ENCODE peak calls at places on chromosome X, in eight cellular contexts. W is heart right ventricle; K is CD4-positive, alpha-beta T cell; X is spleen; I is cardiac muscle cell; C is BJ; T is astrocyte of the spinal cord; N is hepatocyte. R is an unnamed sample.

GRCh38 chrX:17741123-17741511 is 3.8 kb downstream of the SCML1 start:
- DNase-seq in C (no peak), X (no peak), W (no peak), K (no peak), N (no peak), T (no peak), I (no peak), R (no peak)

GRCh38 chrX:17737707-17738001 is 361 bp downstream of the SCML1 start:
- DNase-seq in N (no peak), I (no peak), C (no peak), W (no peak), T (peak; percentile 19), X (no peak), K (no peak), R (no peak)

GRCh38 chrX:139738581-139738980 is 30.6 kb upstream of the MCF2 start:
- DNase-seq in N (no peak), T (peak; percentile 49), C (no peak), W (no peak), K (no peak), I (no peak), X (no peak), R (no peak)

GRCh38 chrX:12979630-12980015 is 4.7 kb downstream of the TMSB4X start:
- DNase-seq in N (no peak), T (peak; percentile 34), W (no peak), K (no peak), I (no peak), X (no peak), C (no peak), R (no peak)

GRCh38 chrX:132940727-132941162 is 17.7 kb downstream of the HS6ST2 start:
- DNase-seq in K (no peak), W (no peak), T (no peak), X (no peak), I (peak; percentile 31), N (no peak), C (no peak), R (no peak)

GRCh38 chrX:41490446-41490845 is 43.3 kb downstream of the NYX start:
- DNase-seq in C (no peak), N (no peak), W (no peak), I (no peak), X (no peak), K (no peak), T (no peak), R (no peak)

GRCh38 chrX:47097018-47097417 is 18.8 kb downstream of the RGN start:
- DNase-seq in T (no peak), I (no peak), N (no peak), X (no peak), K (no peak), C (no peak), W (no peak), R (no peak)

GRCh38 chrX:14801136-14801535 is 71.7 kb downstream of the FANCB start:
- DNase-seq in X (no peak), C (peak; percentile 33), T (peak; percentile 1), I (no peak), K (no peak), N (no peak), W (no peak), R (peak; percentile 51)

GRCh38 chrX:1167466-1167865 is 45.0 kb downstream of the CRLF2 start:
- DNase-seq in K (no peak), X (no peak), C (no peak), N (no peak), W (no peak), I (no peak), T (no peak), R (no peak)

GRCh38 chrX:9871871-9872270 is 85.6 kb downstream of the SHROOM2 start:
- DNase-seq in I (no peak), K (no peak), T (no peak), C (no peak), N (no peak), W (no peak), X (no peak), R (no peak)

GRCh38 chrX:9875801-9876200 is 89.6 kb downstream of the SHROOM2 start:
- DNase-seq in T (no peak), X (no peak), N (no peak), K (no peak), I (no peak), W (no peak), C (no peak), R (no peak)

GRCh38 chrX:9874483-9874882 is 88.3 kb downstream of the SHROOM2 start:
- DNase-seq in I (no peak), X (no peak), T (no peak), K (no peak), C (no peak), W (no peak), N (no peak), R (no peak)

GRCh38 chrX:9873360-9873759 is 87.1 kb downstream of the SHROOM2 start:
- DNase-seq in K (no peak), C (no peak), N (no peak), T (no peak), W (no peak), I (no peak), X (no peak), R (no peak)

DNA sequence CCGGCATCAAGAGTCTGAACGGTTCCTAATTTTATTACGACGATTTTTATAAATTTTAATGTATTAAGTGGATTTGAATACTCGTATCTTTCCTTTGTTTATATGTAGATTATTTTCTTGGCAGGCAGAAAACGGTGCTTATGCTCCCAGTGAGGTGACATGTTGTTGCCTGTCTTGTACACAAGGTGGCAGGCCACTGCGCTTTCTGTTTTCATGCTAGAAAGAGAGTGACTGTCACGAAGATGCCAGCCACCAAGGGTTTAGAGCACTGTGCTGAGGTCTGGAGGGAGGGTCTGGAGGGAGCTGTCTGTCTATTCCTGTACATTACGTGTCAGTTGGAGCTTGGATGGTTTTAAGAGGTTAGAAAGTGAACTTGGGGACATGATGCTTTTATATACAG is 87.7 kb downstream of the SHROOM2 start:
- DNase-seq in K (peak; percentile 8), N (no peak), I (peak; percentile 31), X (no peak), W (no peak), T (peak; percentile 28), C (no peak), R (peak; percentile 9)
- TF ChIP-seq CTCF in K (peak; percentile 31), N (peak; percentile 32), I (peak; percentile 51), X (peak; percentile 51), W (peak; percentile 57), T (peak; percentile 59), C (peak; percentile 53), R (peak; percentile 74)

DNA sequence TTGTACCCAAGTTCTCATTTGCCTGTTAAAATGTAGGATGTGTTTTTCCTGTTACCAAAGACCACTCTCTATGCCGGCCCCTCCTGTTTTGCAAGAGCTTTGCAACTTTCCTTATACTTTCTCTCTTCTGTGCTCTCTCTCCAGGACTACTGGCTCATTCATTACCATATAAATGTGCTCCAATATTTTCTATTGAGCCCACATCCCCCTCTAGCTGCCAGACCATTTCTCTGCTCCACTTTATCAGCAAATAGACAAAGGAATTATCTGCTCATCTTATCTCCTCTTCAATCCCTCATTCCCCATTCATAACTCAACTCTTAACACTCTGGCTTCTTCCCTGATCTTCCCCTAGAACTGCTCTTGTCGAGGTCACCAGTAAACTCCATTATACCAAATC is 33.6 kb downstream of the RPGR start:
- DNase-seq in K (no peak), C (no peak), I (no peak), X (no peak), W (no peak), T (no peak), N (no peak), R (peak; percentile 7)
- TF ChIP-seq CTCF in K (no peak), C (no peak), I (peak; percentile 12), X (no peak), W (no peak), T (peak; percentile 32), N (peak; percentile 8), R (peak; percentile 51)

GRCh38 chrX:126376465-126376864 is 176.1 kb downstream of the DCAF12L1 start:
- DNase-seq in C (no peak), W (no peak), N (no peak), X (no peak), I (no peak), T (no peak), K (no peak), R (no peak)
- TF ChIP-seq CTCF in C (no peak), W (no peak), N (no peak), X (no peak), I (no peak), T (no peak), K (no peak), R (no peak)

GRCh38 chrX:77949840-77950239 is 19.6 kb downstream of the PGAM4 start:
- DNase-seq in X (no peak), N (no peak), K (no peak), T (no peak), I (no peak), C (no peak), W (no peak), R (no peak)

GRCh38 chrX:77945910-77946309 is 23.5 kb downstream of the PGAM4 start:
- DNase-seq in C (no peak), T (no peak), I (no peak), K (no peak), W (no peak), X (no peak), N (no peak), R (no peak)

DNA sequence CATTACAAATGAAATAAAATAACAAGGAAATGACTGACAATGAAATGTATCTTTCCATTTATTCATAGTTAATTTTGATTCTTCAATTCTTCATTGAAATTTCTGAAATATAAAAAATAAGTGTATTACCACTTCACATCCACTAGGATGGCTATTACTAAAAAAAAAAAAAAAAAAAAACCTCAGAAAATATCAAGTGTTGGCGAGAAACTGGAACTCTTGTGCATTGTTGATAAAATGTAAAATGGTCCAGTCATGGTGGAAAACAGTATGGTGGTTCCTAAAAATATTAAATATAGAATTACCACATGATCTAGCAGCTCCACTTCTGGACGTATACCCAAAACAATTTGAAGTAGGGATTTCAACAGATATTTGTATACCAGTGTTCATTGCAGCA is 22.9 kb downstream of the PGAM4 start:
- DNase-seq in K (no peak), X (no peak), C (no peak), N (no peak), I (no peak), T (no peak), W (no peak), R (no peak)
- TF ChIP-seq CTCF in K (no peak), X (no peak), C (no peak), N (no peak), I (no peak), T (no peak), W (no peak), R (peak; percentile 40)

DNA sequence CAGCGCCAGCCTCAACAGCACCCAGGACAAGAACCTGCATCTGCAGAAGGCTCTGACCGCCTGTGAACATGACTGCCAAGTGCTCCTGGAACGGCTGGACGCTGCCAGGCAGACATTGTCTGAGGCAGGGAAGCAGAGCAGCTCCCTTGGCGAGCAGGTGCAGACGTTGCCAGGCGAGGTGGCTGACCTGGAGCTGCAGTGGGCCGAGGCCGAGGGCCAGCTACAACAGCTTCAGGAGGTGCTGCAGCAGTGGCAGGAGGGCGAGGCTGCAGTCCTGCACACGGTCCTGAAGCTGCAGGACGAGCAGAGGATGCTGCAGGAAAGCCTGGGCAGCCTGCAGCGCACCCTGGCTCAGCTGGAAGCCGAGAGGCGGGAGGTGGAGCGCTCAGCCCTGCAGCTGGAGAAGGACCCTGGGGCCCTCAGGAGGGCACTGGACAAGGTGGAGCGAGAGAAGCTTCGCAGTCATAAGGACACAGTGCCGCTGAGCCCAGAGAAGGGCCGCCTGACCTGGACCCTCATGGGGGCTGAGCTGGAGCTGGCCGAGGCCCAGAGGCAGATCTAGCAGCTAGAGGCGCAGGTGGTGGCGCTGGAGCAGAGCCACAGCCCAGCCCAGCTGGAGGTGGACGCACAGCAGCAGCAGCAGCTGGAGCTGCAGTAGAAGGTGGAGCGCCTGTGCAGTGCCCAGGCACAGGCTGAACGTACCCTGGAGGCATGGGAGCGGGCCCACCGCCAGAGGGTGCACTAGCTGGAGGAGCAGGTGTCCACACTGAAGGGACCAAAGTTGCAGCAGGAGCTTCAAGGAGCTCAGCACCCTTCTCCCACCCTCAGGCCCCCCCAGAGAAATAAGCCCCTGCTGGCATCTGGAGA is 16.4 kb downstream of the SMIM10L2A start:
- DNase-seq in I (no peak), C (no peak), W (no peak), N (no peak), X (peak; percentile 64), K (no peak), T (no peak), R (no peak)
- TF ChIP-seq CTCF in I (no peak), C (no peak), W (no peak), N (no peak), X (no peak), K (no peak), T (no peak), R (no peak)